ENCODE peak calls at places on chromosome 14, in four cellular contexts. W is ovary, K is fibroblast of lung, V is psoas muscle. E is an unnamed sample.

GRCh38 chr14:58299665-58300202 is 1.4 kb downstream of the ARID4A start:
- DNase-seq in W (no peak), K (no peak), V (no peak), E (no peak)

GRCh38 chr14:104188727-104189400 is 50.5 kb downstream of the KIF26A start:
- DNase-seq in W (no peak), K (no peak), V (no peak), E (no peak)

GRCh38 chr14:104114421-104115130 is 23.8 kb upstream of the KIF26A start:
- DNase-seq in W (no peak), K (no peak), V (peak), E (no peak)

GRCh38 chr14:69917287-69917686 is 38.1 kb downstream of the SMOC1 start:
- DNase-seq in W (no peak), K (no peak), V (no peak), E (peak)

GRCh38 chr14:104865631-104866441 is 768 bp downstream of the CEP170B start:
- DNase-seq in W (peak), K (peak), V (peak), E (peak)

GRCh38 chr14:91233936-91234790 is 10.3 kb downstream of the GPR68 start:
- DNase-seq in W (no peak), K (no peak), V (peak), E (no peak)

GRCh38 chr14:22099942-22100763 is 426.5 kb upstream of the OR4E1 start:
- DNase-seq in W (peak), K (peak), V (peak), E (peak)

GRCh38 chr14:55430024-55430690 is 10.3 kb downstream of the TBPL2 start:
- DNase-seq in W (no peak), K (peak), V (no peak), E (peak)

GRCh38 chr14:23362200-23362599 is 2.8 kb downstream of the EFS start:
- DNase-seq in W (no peak), K (peak), V (no peak), E (no peak)

GRCh38 chr14:39704581-39704980 is 272.3 kb upstream of the FBXO33 start:
- DNase-seq in W (no peak), K (no peak), V (no peak), E (no peak)

GRCh38 chr14:86961106-86961716 is 1031.8 kb downstream of the GALC start:
- DNase-seq in W (no peak), K (no peak), V (no peak), E (peak)

GRCh38 chr14:86305058-86305457 is 775.1 kb downstream of the FLRT2 start:
- DNase-seq in W (no peak), K (no peak), V (no peak), E (no peak)

GRCh38 chr14:52944267-52944666 is 6.6 kb downstream of the FERMT2 start:
- DNase-seq in W (no peak), K (no peak), V (no peak), E (no peak)

GRCh38 chr14:23481362-23481970 is 12.0 kb downstream of the NGDN start:
- DNase-seq in W (no peak), K (peak), V (no peak), E (peak)

GRCh38 chr14:90487462-90487861 is 90.6 kb downstream of the CALM1 start:
- DNase-seq in W (no peak), K (no peak), V (no peak), E (no peak)

GRCh38 chr14:80996049-80996901 is 40.9 kb downstream of the TSHR start:
- DNase-seq in W (peak), K (peak), V (no peak), E (peak)

GRCh38 chr14:30607156-30607780 is 14.9 kb upstream of the SCFD1 start:
- DNase-seq in W (no peak), K (peak), V (no peak), E (peak)

GRCh38 chr14:91164676-91165075 is 50.8 kb downstream of the DGLUCY start:
- DNase-seq in W (no peak), K (no peak), V (peak), E (peak)

GRCh38 chr14:102125546-102125945 is 14.2 kb upstream of the WDR20 start:
- DNase-seq in W (no peak), K (no peak), V (no peak), E (peak)

GRCh38 chr14:67358914-67359313 is 690 bp downstream of the ATP6V1D start:
- DNase-seq in W (no peak), K (no peak), V (no peak), E (peak)

GRCh38 chr14:45743884-45744283 is 490.9 kb upstream of the MIS18BP1 start:
- DNase-seq in W (no peak), K (no peak), V (no peak), E (peak)

GRCh38 chr14:38808734-38809455 is 294.1 kb downstream of the SEC23A start:
- DNase-seq in W (no peak), K (no peak), V (no peak), E (peak)

GRCh38 chr14:75127903-75128595 is 1.2 kb upstream of the NEK9 start:
- DNase-seq in W (no peak), K (no peak), V (no peak), E (no peak)

GRCh38 chr14:68111733-68112270 is 292.2 kb downstream of the RAD51B start:
- DNase-seq in W (no peak), K (no peak), V (no peak), E (peak)

GRCh38 chr14:102757646-102758045 is 19.6 kb upstream of the TRAF3 start:
- DNase-seq in W (no peak), K (no peak), V (no peak), E (no peak)

GRCh38 chr14:100666851-100667250 is 59.8 kb upstream of the DLK1 start:
- DNase-seq in W (no peak), K (no peak), V (peak), E (no peak)

GRCh38 chr14:67166450-67166853 is 22.8 kb upstream of the GARIN2 start:
- DNase-seq in W (no peak), K (peak), V (no peak), E (peak)

GRCh38 chr14:103070971-103071542 is 13.0 kb upstream of the LBHD2 start:
- DNase-seq in W (no peak), K (no peak), V (no peak), E (no peak)

GRCh38 chr14:20873370-20874177 is 17.6 kb upstream of the RNASE3 start:
- DNase-seq in W (peak), K (peak), V (peak), E (peak)

GRCh38 chr14:51242545-51243490 is 2.8 kb downstream of the TMX1 start:
- DNase-seq in W (no peak), K (peak), V (no peak), E (no peak)

GRCh38 chr14:53304726-53305381 is 151.7 kb upstream of the DDHD1 start:
- DNase-seq in W (no peak), K (peak), V (no peak), E (no peak)

GRCh38 chr14:52179151-52179790 is 88.2 kb upstream of the PTGDR start:
- DNase-seq in W (no peak), K (no peak), V (no peak), E (no peak)

GRCh38 chr14:85106491-85106890 is 423.5 kb upstream of the FLRT2 start:
- DNase-seq in W (no peak), K (no peak), V (no peak), E (no peak)

GRCh38 chr14:100621806-100622205 is 34.6 kb upstream of the BEGAIN start:
- DNase-seq in W (no peak), K (no peak), V (no peak), E (no peak)

GRCh38 chr14:70908918-70909641 is 1.8 kb downstream of the PCNX1 start:
- DNase-seq in W (no peak), K (no peak), V (no peak), E (no peak)

GRCh38 chr14:93975791-93976476 is 436 bp downstream of the ASB2 start:
- DNase-seq in W (no peak), K (no peak), V (no peak), E (no peak)
- H3K4me3 ChIP-seq in W (peak), K (no peak), V (peak), E (no peak)

DNA sequence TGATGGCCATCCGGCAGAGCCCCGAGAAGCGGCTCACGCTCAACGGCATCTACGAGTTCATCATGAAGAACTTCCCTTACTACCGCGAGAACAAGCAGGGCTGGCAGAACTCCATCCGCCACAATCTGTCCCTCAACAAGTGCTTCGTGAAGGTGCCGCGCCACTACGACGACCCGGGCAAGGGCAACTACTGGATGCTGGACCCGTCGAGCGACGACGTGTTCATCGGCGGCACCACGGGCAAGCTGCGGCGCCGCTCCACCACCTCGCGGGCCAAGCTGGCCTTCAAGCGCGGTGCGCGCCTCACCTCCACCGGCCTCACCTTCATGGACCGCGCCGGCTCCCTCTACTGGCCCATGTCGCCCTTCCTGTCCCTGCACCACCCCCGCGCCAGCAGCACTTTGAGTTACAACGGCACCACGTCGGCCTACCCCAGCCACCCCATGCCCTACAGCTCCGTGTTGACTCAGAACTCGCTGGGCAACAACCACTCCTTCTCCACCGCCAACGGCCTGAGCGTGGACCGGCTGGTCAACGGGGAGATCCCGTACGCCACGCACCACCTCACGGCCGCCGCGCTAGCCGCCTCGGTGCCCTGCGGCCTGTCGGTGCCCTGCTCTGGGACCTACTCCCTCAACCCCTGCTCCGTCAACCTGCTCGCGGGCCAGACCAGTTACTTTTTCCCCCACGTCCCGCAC is 1.4 kb downstream of the FOXG1 start:
- DNase-seq in W (no peak), K (no peak), V (peak), E (no peak)
- TF ChIP-seq CTCF in W (no peak), K (no peak), V (no peak), E (no peak)

DNA sequence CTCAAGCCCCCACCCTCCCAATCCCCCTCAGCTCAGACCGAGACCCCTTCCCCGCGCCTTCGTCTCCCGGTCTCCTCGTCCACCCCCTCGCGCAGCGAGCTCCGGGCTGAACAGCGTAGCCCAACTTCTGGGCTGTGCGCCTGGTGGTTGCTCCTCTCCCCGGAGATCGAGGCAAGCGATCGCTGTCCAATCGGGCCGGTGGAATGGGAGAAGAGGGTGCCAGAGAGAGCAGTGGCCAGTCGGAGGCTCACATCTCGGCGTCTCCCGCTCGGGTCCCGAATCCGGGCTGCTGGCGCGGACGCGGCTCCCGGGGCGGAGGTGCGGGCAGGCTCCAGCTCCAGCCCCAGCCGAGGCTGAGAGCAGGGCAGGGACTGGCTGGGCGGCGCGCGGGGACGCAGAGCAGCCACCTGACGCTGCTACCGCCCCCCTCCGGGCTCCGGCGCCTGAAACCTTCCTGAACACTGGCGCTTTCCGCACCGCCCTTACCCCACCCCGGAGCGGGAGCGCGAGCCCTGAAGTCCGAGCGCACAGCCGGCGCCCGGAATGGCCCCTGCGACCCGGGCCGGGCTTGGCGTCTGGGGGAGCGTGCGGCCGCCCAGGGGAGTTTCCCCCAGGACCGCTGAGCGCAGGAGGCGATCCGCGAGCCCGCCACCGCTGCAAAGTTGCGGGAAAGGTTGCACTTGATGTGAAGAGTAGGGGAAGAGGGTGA is 508 bp upstream of the KCNH5 start:
- DNase-seq in W (peak), K (peak), V (peak), E (peak)
- H3K4me3 ChIP-seq in W (no peak), K (peak), V (peak), E (peak)

GRCh38 chr14:61511558-61511924 is 183.8 kb upstream of the HIF1A start:
- DNase-seq in W (no peak), K (no peak), V (peak), E (peak)

GRCh38 chr14:61508526-61508925 is 186.8 kb upstream of the HIF1A start:
- DNase-seq in W (no peak), K (no peak), V (no peak), E (no peak)

GRCh38 chr14:61512508-61512907 is 182.8 kb upstream of the HIF1A start:
- DNase-seq in W (no peak), K (peak), V (no peak), E (peak)

GRCh38 chr14:61512026-61512425 is 183.3 kb upstream of the HIF1A start:
- DNase-seq in W (no peak), K (no peak), V (no peak), E (peak)

GRCh38 chr14:61510736-61511557 is 184.4 kb upstream of the HIF1A start:
- DNase-seq in W (no peak), K (no peak), V (peak), E (no peak)
- TF ChIP-seq CTCF in W (no peak), K (no peak), V (no peak), E (no peak)

GRCh38 chr14:92729632-92730358 is 18.6 kb downstream of the LGMN start:
- DNase-seq in W (no peak), K (peak), V (no peak), E (peak)
- H3K4me3 ChIP-seq in W (no peak), K (no peak), V (no peak), E (no peak)

DNA sequence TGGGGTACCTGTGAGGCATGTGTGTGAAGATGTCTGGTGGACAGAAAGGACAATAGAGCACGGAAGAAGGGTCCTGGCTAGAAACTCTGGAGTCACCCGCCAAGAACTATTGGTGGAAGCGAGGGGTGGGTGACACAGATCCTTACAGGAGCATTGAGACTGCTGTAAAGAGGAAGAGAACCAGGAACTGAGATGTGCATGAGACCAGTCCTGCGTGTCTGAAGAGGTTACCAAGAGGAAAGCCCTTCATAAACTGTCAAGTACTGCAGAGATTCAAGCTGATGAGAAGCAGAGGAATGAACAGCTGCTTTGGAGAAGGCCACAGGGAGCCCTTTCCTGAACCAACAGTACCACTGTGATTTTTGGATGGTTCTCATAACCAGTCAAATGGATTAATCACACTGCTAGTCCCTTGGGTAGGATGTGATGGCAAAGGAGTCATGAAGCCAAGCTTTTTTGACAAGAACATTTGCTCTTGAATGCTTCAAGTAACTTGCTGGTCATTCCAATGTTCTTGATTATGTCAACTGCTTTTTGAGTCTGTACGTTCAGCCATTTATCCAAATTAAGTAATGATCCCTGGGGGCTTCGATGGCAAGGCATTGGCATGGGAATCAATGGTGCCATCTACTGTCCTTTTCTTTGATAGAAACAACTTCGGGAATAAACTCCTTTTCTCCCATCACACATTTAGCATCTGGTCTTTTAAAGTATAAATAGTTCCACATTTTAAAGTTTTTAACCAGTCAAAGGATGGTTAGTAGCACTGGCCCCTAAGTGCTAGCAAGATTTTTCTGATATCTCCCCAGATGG is 42.9 kb downstream of the GPR135 start:
- DNase-seq in W (no peak), K (no peak), V (no peak), E (no peak)
- TF ChIP-seq CTCF in W (no peak), K (no peak), V (no peak), E (no peak)

E was measured in epithelial cell of esophagus.